ENCODE peak calls at places on chromosomes 1 and 21, in ten cellular contexts. One of them, this sample, is unnamed.

GRCh38 chr1:153922838-153923652 is at the start of gene GATAD2B:
- DNase-seq in NCI-H345: peak; percentile 100
- DNase-seq in EL: peak; percentile 100
- DNase-seq in Right ventricle myocardium inferior: peak; percentile 100
- DNase-seq in amniotic stem cell: peak; percentile 99
- DNase-seq in stimulated activated CD8-positive, alpha-beta memory T cell treated with anti-CD3 and anti-CD28 coated beads, Interleukin-4, amount 100 ng/mL, for 24 hours: peak; percentile 96
- DNase-seq in NCI-H2081: peak; percentile 100
- DNase-seq in lower lobe of right lung: peak; percentile 100
- DNase-seq in HuH-7: peak; percentile 99
- DNase-seq in T47D: peak; percentile 100
- DNase-seq in this sample: peak; percentile 99

GRCh38 chr1:197265168-197265567 is 2.9 kb upstream of the CRB1 start:
- DNase-seq in NCI-H345: no peak
- DNase-seq in EL: no peak
- DNase-seq in Right ventricle myocardium inferior: no peak
- DNase-seq in amniotic stem cell: no peak
- DNase-seq in stimulated activated CD8-positive, alpha-beta memory T cell treated with anti-CD3 and anti-CD28 coated beads, Interleukin-4, amount 100 ng/mL, for 24 hours: no peak
- DNase-seq in NCI-H2081: no peak
- DNase-seq in lower lobe of right lung: no peak
- DNase-seq in HuH-7: no peak
- DNase-seq in T47D: no peak
- DNase-seq in this sample: no peak

GRCh38 chr1:7407547-7407895 is 363.6 kb upstream of the VAMP3 start:
- DNase-seq in NCI-H345: no peak
- DNase-seq in EL: no peak
- DNase-seq in Right ventricle myocardium inferior: no peak
- DNase-seq in amniotic stem cell: no peak
- DNase-seq in stimulated activated CD8-positive, alpha-beta memory T cell treated with anti-CD3 and anti-CD28 coated beads, Interleukin-4, amount 100 ng/mL, for 24 hours: no peak
- DNase-seq in NCI-H2081: no peak
- DNase-seq in lower lobe of right lung: no peak
- DNase-seq in HuH-7: no peak
- DNase-seq in T47D: no peak
- DNase-seq in this sample: no peak

GRCh38 chr1:215052656-215053055 is 29.9 kb upstream of the KCNK2 start:
- DNase-seq in NCI-H345: no peak
- DNase-seq in EL: peak; percentile 48
- DNase-seq in Right ventricle myocardium inferior: no peak
- DNase-seq in amniotic stem cell: no peak
- DNase-seq in stimulated activated CD8-positive, alpha-beta memory T cell treated with anti-CD3 and anti-CD28 coated beads, Interleukin-4, amount 100 ng/mL, for 24 hours: no peak
- DNase-seq in NCI-H2081: no peak
- DNase-seq in lower lobe of right lung: no peak
- DNase-seq in HuH-7: no peak
- DNase-seq in T47D: no peak
- DNase-seq in this sample: no peak

GRCh38 chr1:112237983-112238515 is 158.0 kb upstream of the CTTNBP2NL start:
- DNase-seq in NCI-H345: peak; percentile 17
- DNase-seq in EL: no peak
- DNase-seq in Right ventricle myocardium inferior: no peak
- DNase-seq in amniotic stem cell: no peak
- DNase-seq in stimulated activated CD8-positive, alpha-beta memory T cell treated with anti-CD3 and anti-CD28 coated beads, Interleukin-4, amount 100 ng/mL, for 24 hours: no peak
- DNase-seq in NCI-H2081: peak; percentile 24
- DNase-seq in lower lobe of right lung: no peak
- DNase-seq in HuH-7: no peak
- DNase-seq in T47D: no peak
- DNase-seq in this sample: no peak

GRCh38 chr21:41614456-41615010 is 106.6 kb upstream of the TMPRSS2 start:
- DNase-seq in NCI-H345: no peak
- DNase-seq in EL: no peak
- DNase-seq in Right ventricle myocardium inferior: no peak
- DNase-seq in amniotic stem cell: no peak
- DNase-seq in stimulated activated CD8-positive, alpha-beta memory T cell treated with anti-CD3 and anti-CD28 coated beads, Interleukin-4, amount 100 ng/mL, for 24 hours: no peak
- DNase-seq in NCI-H2081: no peak
- DNase-seq in lower lobe of right lung: no peak
- DNase-seq in HuH-7: no peak
- DNase-seq in T47D: no peak
- DNase-seq in this sample: no peak

GRCh38 chr1:206728588-206728987 is 42.0 kb upstream of the IL19 start:
- DNase-seq in NCI-H345: no peak
- DNase-seq in EL: no peak
- DNase-seq in Right ventricle myocardium inferior: no peak
- DNase-seq in amniotic stem cell: no peak
- DNase-seq in stimulated activated CD8-positive, alpha-beta memory T cell treated with anti-CD3 and anti-CD28 coated beads, Interleukin-4, amount 100 ng/mL, for 24 hours: no peak
- DNase-seq in NCI-H2081: no peak
- DNase-seq in lower lobe of right lung: no peak
- DNase-seq in HuH-7: no peak
- DNase-seq in T47D: no peak
- DNase-seq in this sample: no peak

GRCh38 chr1:158246650-158247049 is 7.6 kb upstream of the CD1A start:
- DNase-seq in NCI-H345: no peak
- DNase-seq in EL: no peak
- DNase-seq in Right ventricle myocardium inferior: no peak
- DNase-seq in amniotic stem cell: no peak
- DNase-seq in stimulated activated CD8-positive, alpha-beta memory T cell treated with anti-CD3 and anti-CD28 coated beads, Interleukin-4, amount 100 ng/mL, for 24 hours: no peak
- DNase-seq in NCI-H2081: peak; percentile 2
- DNase-seq in lower lobe of right lung: no peak
- DNase-seq in HuH-7: no peak
- DNase-seq in T47D: peak; percentile 78
- DNase-seq in this sample: peak; percentile 40

GRCh38 chr21:37204580-37204979 is 62.6 kb downstream of the VPS26C start:
- DNase-seq in NCI-H345: no peak
- DNase-seq in EL: peak; percentile 26
- DNase-seq in Right ventricle myocardium inferior: no peak
- DNase-seq in amniotic stem cell: no peak
- DNase-seq in stimulated activated CD8-positive, alpha-beta memory T cell treated with anti-CD3 and anti-CD28 coated beads, Interleukin-4, amount 100 ng/mL, for 24 hours: no peak
- DNase-seq in NCI-H2081: no peak
- DNase-seq in lower lobe of right lung: no peak
- DNase-seq in HuH-7: no peak
- DNase-seq in T47D: no peak
- DNase-seq in this sample: no peak

GRCh38 chr1:116763116-116763786 is 9.0 kb downstream of the CD2 start:
- DNase-seq in NCI-H345: no peak
- DNase-seq in EL: no peak
- DNase-seq in Right ventricle myocardium inferior: no peak
- DNase-seq in amniotic stem cell: no peak
- DNase-seq in stimulated activated CD8-positive, alpha-beta memory T cell treated with anti-CD3 and anti-CD28 coated beads, Interleukin-4, amount 100 ng/mL, for 24 hours: no peak
- DNase-seq in NCI-H2081: no peak
- DNase-seq in lower lobe of right lung: no peak
- DNase-seq in HuH-7: no peak
- DNase-seq in T47D: no peak
- DNase-seq in this sample: no peak

GRCh38 chr1:101257500-101258325 is 20.9 kb downstream of the S1PR1 start:
- DNase-seq in NCI-H345: no peak
- DNase-seq in EL: peak; percentile 58
- DNase-seq in Right ventricle myocardium inferior: no peak
- DNase-seq in amniotic stem cell: no peak
- DNase-seq in stimulated activated CD8-positive, alpha-beta memory T cell treated with anti-CD3 and anti-CD28 coated beads, Interleukin-4, amount 100 ng/mL, for 24 hours: no peak
- DNase-seq in NCI-H2081: peak; percentile 3
- DNase-seq in lower lobe of right lung: peak; percentile 53
- DNase-seq in HuH-7: peak; percentile 43
- DNase-seq in T47D: peak; percentile 9
- DNase-seq in this sample: peak; percentile 41

GRCh38 chr1:218996362-218996761 is 177.3 kb upstream of the LYPLAL1 start:
- DNase-seq in NCI-H345: no peak
- DNase-seq in EL: no peak
- DNase-seq in Right ventricle myocardium inferior: no peak
- DNase-seq in amniotic stem cell: no peak
- DNase-seq in stimulated activated CD8-positive, alpha-beta memory T cell treated with anti-CD3 and anti-CD28 coated beads, Interleukin-4, amount 100 ng/mL, for 24 hours: no peak
- DNase-seq in NCI-H2081: no peak
- DNase-seq in lower lobe of right lung: no peak
- DNase-seq in HuH-7: no peak
- DNase-seq in T47D: no peak
- DNase-seq in this sample: no peak

GRCh38 chr1:226310123-226310540 is 1.2 kb upstream of the LIN9 start:
- DNase-seq in NCI-H345: no peak
- DNase-seq in EL: peak; percentile 21
- DNase-seq in Right ventricle myocardium inferior: no peak
- DNase-seq in amniotic stem cell: no peak
- DNase-seq in stimulated activated CD8-positive, alpha-beta memory T cell treated with anti-CD3 and anti-CD28 coated beads, Interleukin-4, amount 100 ng/mL, for 24 hours: no peak
- DNase-seq in NCI-H2081: no peak
- DNase-seq in lower lobe of right lung: no peak
- DNase-seq in HuH-7: peak; percentile 31
- DNase-seq in T47D: no peak
- DNase-seq in this sample: no peak

GRCh38 chr1:116737855-116738318 is 16.3 kb upstream of the CD2 start:
- DNase-seq in NCI-H345: no peak
- DNase-seq in EL: no peak
- DNase-seq in Right ventricle myocardium inferior: no peak
- DNase-seq in amniotic stem cell: no peak
- DNase-seq in stimulated activated CD8-positive, alpha-beta memory T cell treated with anti-CD3 and anti-CD28 coated beads, Interleukin-4, amount 100 ng/mL, for 24 hours: no peak
- DNase-seq in NCI-H2081: no peak
- DNase-seq in lower lobe of right lung: no peak
- DNase-seq in HuH-7: no peak
- DNase-seq in T47D: no peak
- DNase-seq in this sample: no peak

GRCh38 chr1:11525151-11525505 is 46.2 kb downstream of the DISP3 start:
- DNase-seq in NCI-H345: no peak
- DNase-seq in EL: no peak
- DNase-seq in Right ventricle myocardium inferior: no peak
- DNase-seq in amniotic stem cell: no peak
- DNase-seq in stimulated activated CD8-positive, alpha-beta memory T cell treated with anti-CD3 and anti-CD28 coated beads, Interleukin-4, amount 100 ng/mL, for 24 hours: no peak
- DNase-seq in NCI-H2081: no peak
- DNase-seq in lower lobe of right lung: no peak
- DNase-seq in HuH-7: no peak
- DNase-seq in T47D: no peak
- DNase-seq in this sample: no peak

GRCh38 chr1:66182551-66183178 is 351.3 kb upstream of the SGIP1 start:
- DNase-seq in NCI-H345: peak; percentile 58
- DNase-seq in EL: peak; percentile 81
- DNase-seq in Right ventricle myocardium inferior: no peak
- DNase-seq in amniotic stem cell: no peak
- DNase-seq in stimulated activated CD8-positive, alpha-beta memory T cell treated with anti-CD3 and anti-CD28 coated beads, Interleukin-4, amount 100 ng/mL, for 24 hours: peak; percentile 0
- DNase-seq in NCI-H2081: peak; percentile 32
- DNase-seq in lower lobe of right lung: no peak
- DNase-seq in HuH-7: no peak
- DNase-seq in T47D: no peak
- DNase-seq in this sample: no peak

This sample was measured in naive B cell.